ENCODE peak calls at places on chromosomes 3 and 15, in ten cellular contexts. Q, N, A, P, H, F, G, Y, M and U are unnamed samples.

GRCh38 chr15:25181290-25182097 is 226.7 kb downstream of the SNRPN start:
- DNase-seq in Q (peak; percentile 42), N (no peak), A (no peak), P (peak; percentile 13), H (no peak), F (no peak), G (peak; percentile 26), Y (no peak), M (peak; percentile 34), U (no peak)

GRCh38 chr3:20648294-20648693 is 462.3 kb upstream of the SGO1 start:
- DNase-seq in Q (no peak), N (no peak), A (no peak), P (no peak), H (peak; percentile 84), F (no peak), G (no peak), Y (peak; percentile 82), M (no peak), U (no peak)

GRCh38 chr15:39145854-39146253 is 435.0 kb upstream of the THBS1 start:
- DNase-seq in Q (no peak), N (no peak), A (no peak), P (no peak), H (peak; percentile 44), F (no peak), G (no peak), Y (no peak), M (no peak), U (no peak)

GRCh38 chr15:66004618-66005262 is 135.4 kb downstream of the RAB11A start:
- DNase-seq in Q (no peak), N (peak; percentile 47), A (no peak), P (no peak), H (peak; percentile 31), F (peak; percentile 78), G (no peak), Y (no peak), M (no peak), U (no peak)

GRCh38 chr3:45565341-45565740 is 29.2 kb upstream of the LIMD1 start:
- DNase-seq in Q (no peak), N (no peak), A (no peak), P (no peak), H (no peak), F (no peak), G (no peak), Y (no peak), M (no peak), U (no peak)

GRCh38 chr3:102183623-102184022 is 251.2 kb upstream of the ZPLD1 start:
- DNase-seq in Q (no peak), N (no peak), A (no peak), P (no peak), H (no peak), F (no peak), G (no peak), Y (no peak), M (no peak), U (no peak)

GRCh38 chr3:16377196-16377595 is 112.2 kb downstream of the OXNAD1 start:
- DNase-seq in Q (no peak), N (no peak), A (no peak), P (no peak), H (no peak), F (no peak), G (no peak), Y (no peak), M (no peak), U (no peak)

GRCh38 chr15:63835211-63835568 is 1.4 kb upstream of the HERC1 start:
- DNase-seq in Q (no peak), N (no peak), A (no peak), P (no peak), H (no peak), F (no peak), G (no peak), Y (no peak), M (no peak), U (no peak)

GRCh38 chr15:46251873-46252272 is 617.0 kb downstream of the SQOR start:
- DNase-seq in Q (no peak), N (no peak), A (no peak), P (no peak), H (no peak), F (peak; percentile 15), G (no peak), Y (no peak), M (no peak), U (no peak)

GRCh38 chr3:107408513-107408912 is 31.3 kb downstream of the CCDC54 start:
- DNase-seq in Q (no peak), N (no peak), A (no peak), P (no peak), H (no peak), F (no peak), G (no peak), Y (no peak), M (no peak), U (no peak)

GRCh38 chr3:72953325-72953956 is 43.2 kb upstream of the PPP4R2 start:
- DNase-seq in Q (no peak), N (peak; percentile 38), A (peak; percentile 87), P (no peak), H (peak; percentile 30), F (no peak), G (no peak), Y (no peak), M (no peak), U (no peak)

GRCh38 chr3:37922721-37923575 is 61.3 kb downstream of the CTDSPL start:
- DNase-seq in Q (no peak), N (peak; percentile 25), A (no peak), P (peak; percentile 75), H (peak; percentile 61), F (no peak), G (peak; percentile 71), Y (no peak), M (no peak), U (no peak)
- H3K27me3 ChIP-seq in Q (no peaks in the 10 kb centered on the region), N (peaks cover 20% of the 10 kb centered on the region), A (no peaks in the 10 kb centered on the region), P (no peaks in the 10 kb centered on the region), H (no peaks in the 10 kb centered on the region), F (no peaks in the 10 kb centered on the region), G (no peaks in the 10 kb centered on the region), Y (no peaks in the 10 kb centered on the region), M (no peaks in the 10 kb centered on the region), U (no peaks in the 10 kb centered on the region)

GRCh38 chr3:46684881-46685280 is 8.6 kb downstream of the ALS2CL start:
- DNase-seq in Q (no peak), N (no peak), A (no peak), P (no peak), H (no peak), F (no peak), G (no peak), Y (no peak), M (no peak), U (no peak)
- H3K4me3 ChIP-seq in Q (no peak overlapping the region), N (no peak overlapping the region), A (no peak overlapping the region), P (no peak overlapping the region), H (no peak overlapping the region), F (no peak overlapping the region), G (no peak overlapping the region), Y (no peak overlapping the region), M (no peak overlapping the region), U (no peak overlapping the region)

GRCh38 chr3:43095370-43095769 is 10.5 kb downstream of the POMGNT2 start:
- DNase-seq in Q (no peak), N (no peak), A (no peak), P (no peak), H (no peak), F (no peak), G (no peak), Y (no peak), M (no peak), U (no peak)

GRCh38 chr3:43094851-43095250 is 11.0 kb downstream of the POMGNT2 start:
- DNase-seq in Q (no peak), N (no peak), A (no peak), P (no peak), H (no peak), F (no peak), G (no peak), Y (no peak), M (no peak), U (no peak)

GRCh38 chr3:43093006-43093405 is 12.9 kb downstream of the POMGNT2 start:
- DNase-seq in Q (no peak), N (no peak), A (no peak), P (no peak), H (no peak), F (no peak), G (no peak), Y (no peak), M (no peak), U (no peak)

GRCh38 chr3:43093974-43094373 is 11.9 kb downstream of the POMGNT2 start:
- DNase-seq in Q (no peak), N (no peak), A (no peak), P (no peak), H (no peak), F (no peak), G (no peak), Y (no peak), M (no peak), U (no peak)

GRCh38 chr3:43094381-43094780 is 11.5 kb downstream of the POMGNT2 start:
- DNase-seq in Q (no peak), N (no peak), A (no peak), P (no peak), H (no peak), F (no peak), G (no peak), Y (no peak), M (no peak), U (no peak)
- H3K27me3 ChIP-seq in Q (no peaks in the 10 kb centered on the region), N (peaks cover 5% of the 10 kb centered on the region), A (no peaks in the 10 kb centered on the region), P (no peaks in the 10 kb centered on the region), H (no peaks in the 10 kb centered on the region), F (no peaks in the 10 kb centered on the region), G (no peaks in the 10 kb centered on the region), Y (no peaks in the 10 kb centered on the region), M (no peaks in the 10 kb centered on the region), U (no peaks in the 10 kb centered on the region)

GRCh38 chr3:126184465-126185000 is 4.1 kb upstream of the ALDH1L1 start:
- DNase-seq in Q (no peak), N (no peak), A (no peak), P (no peak), H (no peak), F (no peak), G (no peak), Y (no peak), M (no peak), U (no peak)

GRCh38 chr3:126191246-126191645 is 10.9 kb upstream of the ALDH1L1 start:
- DNase-seq in Q (no peak), N (no peak), A (no peak), P (no peak), H (no peak), F (no peak), G (no peak), Y (no peak), M (no peak), U (no peak)

GRCh38 chr3:126186271-126186670 is 5.9 kb upstream of the ALDH1L1 start:
- DNase-seq in Q (no peak), N (no peak), A (no peak), P (no peak), H (no peak), F (no peak), G (no peak), Y (no peak), M (no peak), U (no peak)

GRCh38 chr3:126186749-126187148 is 6.4 kb upstream of the ALDH1L1 start:
- DNase-seq in Q (no peak), N (no peak), A (no peak), P (no peak), H (no peak), F (no peak), G (no peak), Y (no peak), M (no peak), U (no peak)

DNA sequence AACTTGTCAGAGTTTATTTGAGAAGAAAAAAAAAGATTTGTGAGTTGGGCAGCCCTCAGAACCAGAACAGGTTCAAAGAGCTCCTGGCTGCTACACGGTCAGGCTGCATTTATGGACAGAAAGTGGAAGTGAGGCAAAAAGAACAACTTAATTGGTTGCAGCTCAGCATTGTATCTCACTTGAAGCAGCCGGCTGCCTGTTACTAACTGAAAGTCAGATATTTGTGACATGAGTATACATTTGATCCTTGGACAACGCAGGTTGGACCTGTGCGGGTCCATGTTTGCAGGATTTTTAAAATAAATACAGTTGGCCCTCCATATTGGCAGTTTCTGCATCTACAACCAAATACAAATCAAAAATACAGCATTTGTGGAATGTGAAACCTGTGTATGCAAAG is 7.5 kb upstream of the ALDH1L1 start:
- DNase-seq in Q (no peak), N (no peak), A (no peak), P (no peak), H (no peak), F (no peak), G (no peak), Y (no peak), M (no peak), U (no peak)
- H3K4me3 ChIP-seq in Q (no peak overlapping the region), N (no peak overlapping the region), A (no peak overlapping the region), P (no peak overlapping the region), H (no peak overlapping the region), F (no peak overlapping the region), G (no peak overlapping the region), Y (no peak overlapping the region), M (no peak overlapping the region), U (no peak overlapping the region)